ENCODE peak calls at places on chromosomes 12 and 14, in five cellular contexts. One of them, this sample, is unnamed.
A peak's percentile ranks its signal among the peaks of the same experiment; 100 is the strongest.

GRCh38 chr12:59843260-59843843 is 247.5 kb downstream of the SLC16A7 start:
- DNase-seq in naive thymus-derived CD4-positive, alpha-beta T cell: no peak
- DNase-seq in uterus: no peak
- DNase-seq in GM23248: no peak
- DNase-seq in adipocyte: no peak
- DNase-seq in this sample: no peak

GRCh38 chr14:34099630-34100029 is 148.8 kb upstream of the EGLN3 start:
- DNase-seq in naive thymus-derived CD4-positive, alpha-beta T cell: no peak
- DNase-seq in uterus: no peak
- DNase-seq in GM23248: no peak
- DNase-seq in adipocyte: no peak
- DNase-seq in this sample: no peak

GRCh38 chr14:55333785-55334485 is 62.7 kb downstream of the FBXO34 start:
- DNase-seq in naive thymus-derived CD4-positive, alpha-beta T cell: no peak
- DNase-seq in uterus: no peak
- DNase-seq in GM23248: no peak
- DNase-seq in adipocyte: peak; percentile 36
- DNase-seq in this sample: no peak

GRCh38 chr14:60789656-60790055 is 55.1 kb downstream of the MNAT1 start:
- DNase-seq in naive thymus-derived CD4-positive, alpha-beta T cell: no peak
- DNase-seq in uterus: no peak
- DNase-seq in GM23248: no peak
- DNase-seq in adipocyte: peak; percentile 19
- DNase-seq in this sample: no peak

GRCh38 chr12:70443274-70443673 is 77.2 kb downstream of the KCNMB4 start:
- DNase-seq in naive thymus-derived CD4-positive, alpha-beta T cell: no peak
- DNase-seq in uterus: no peak
- DNase-seq in GM23248: peak; percentile 12
- DNase-seq in adipocyte: peak; percentile 45
- DNase-seq in this sample: no peak

GRCh38 chr12:26712892-26713291 is 120.1 kb downstream of the ITPR2 start:
- DNase-seq in naive thymus-derived CD4-positive, alpha-beta T cell: no peak
- DNase-seq in uterus: no peak
- DNase-seq in GM23248: no peak
- DNase-seq in adipocyte: no peak
- DNase-seq in this sample: no peak

GRCh38 chr14:52790011-52790755 is 1.2 kb downstream of the GNPNAT1 start:
- DNase-seq in naive thymus-derived CD4-positive, alpha-beta T cell: no peak
- DNase-seq in uterus: no peak
- DNase-seq in GM23248: peak; percentile 33
- DNase-seq in adipocyte: no peak
- DNase-seq in this sample: no peak

GRCh38 chr14:27739657-27740156 is 1026.9 kb upstream of the FOXG1 start:
- DNase-seq in naive thymus-derived CD4-positive, alpha-beta T cell: no peak
- DNase-seq in uterus: no peak
- DNase-seq in GM23248: no peak
- DNase-seq in adipocyte: no peak
- DNase-seq in this sample: no peak

GRCh38 chr14:88023658-88024187 is 18.8 kb downstream of the GPR65 start:
- DNase-seq in naive thymus-derived CD4-positive, alpha-beta T cell: no peak
- DNase-seq in uterus: no peak
- DNase-seq in GM23248: no peak
- DNase-seq in adipocyte: no peak
- DNase-seq in this sample: no peak

GRCh38 chr14:33052899-33053400 is 114.3 kb downstream of the NPAS3 start:
- DNase-seq in naive thymus-derived CD4-positive, alpha-beta T cell: no peak
- DNase-seq in uterus: no peak
- DNase-seq in GM23248: no peak
- DNase-seq in adipocyte: no peak
- DNase-seq in this sample: peak; percentile 93

GRCh38 chr14:68535404-68536024 is 257.4 kb downstream of the ZFP36L1 start:
- DNase-seq in naive thymus-derived CD4-positive, alpha-beta T cell: no peak
- DNase-seq in uterus: no peak
- DNase-seq in GM23248: peak; percentile 94
- DNase-seq in adipocyte: peak; percentile 62
- DNase-seq in this sample: no peak

GRCh38 chr12:12528361-12529092 is 34.1 kb downstream of the DUSP16 start:
- DNase-seq in naive thymus-derived CD4-positive, alpha-beta T cell: no peak
- DNase-seq in uterus: no peak
- DNase-seq in GM23248: no peak
- DNase-seq in adipocyte: no peak
- DNase-seq in this sample: no peak

GRCh38 chr14:28308727-28309126 is 457.9 kb upstream of the FOXG1 start:
- DNase-seq in naive thymus-derived CD4-positive, alpha-beta T cell: no peak
- DNase-seq in uterus: no peak
- DNase-seq in GM23248: no peak
- DNase-seq in adipocyte: peak; percentile 75
- DNase-seq in this sample: no peak

GRCh38 chr14:69842671-69843407 is 36.4 kb upstream of the SMOC1 start:
- DNase-seq in naive thymus-derived CD4-positive, alpha-beta T cell: no peak
- DNase-seq in uterus: no peak
- DNase-seq in GM23248: no peak
- DNase-seq in adipocyte: no peak
- DNase-seq in this sample: no peak

GRCh38 chr12:93946542-93947150 is 201.7 kb upstream of the PLXNC1 start:
- DNase-seq in naive thymus-derived CD4-positive, alpha-beta T cell: no peak
- DNase-seq in uterus: no peak
- DNase-seq in GM23248: peak; percentile 82
- DNase-seq in adipocyte: no peak
- DNase-seq in this sample: no peak

GRCh38 chr14:24261256-24261968 is 1.6 kb downstream of the TGM1 start:
- DNase-seq in naive thymus-derived CD4-positive, alpha-beta T cell: no peak
- DNase-seq in uterus: no peak
- DNase-seq in GM23248: no peak
- DNase-seq in adipocyte: no peak
- DNase-seq in this sample: no peak

GRCh38 chr14:94173471-94173884 is 644 bp upstream of the PPP4R4 start:
- DNase-seq in naive thymus-derived CD4-positive, alpha-beta T cell: no peak
- DNase-seq in uterus: no peak
- DNase-seq in GM23248: no peak
- DNase-seq in adipocyte: peak; percentile 33
- DNase-seq in this sample: peak; percentile 44

GRCh38 chr12:54463034-54463433 is 10.4 kb downstream of the GTSF1 start:
- DNase-seq in naive thymus-derived CD4-positive, alpha-beta T cell: no peak
- DNase-seq in uterus: peak; percentile 44
- DNase-seq in GM23248: peak; percentile 92
- DNase-seq in adipocyte: peak; percentile 96
- DNase-seq in this sample: no peak

GRCh38 chr14:101927859-101928258 is 36.5 kb upstream of the DYNC1H1 start:
- DNase-seq in naive thymus-derived CD4-positive, alpha-beta T cell: no peak
- DNase-seq in uterus: peak; percentile 93
- DNase-seq in GM23248: peak; percentile 99
- DNase-seq in adipocyte: peak; percentile 99
- DNase-seq in this sample: no peak

GRCh38 chr14:64444984-64445845 is 20.1 kb upstream of the AKAP5 start:
- DNase-seq in naive thymus-derived CD4-positive, alpha-beta T cell: no peak
- DNase-seq in uterus: peak; percentile 46
- DNase-seq in GM23248: peak; percentile 67
- DNase-seq in adipocyte: peak; percentile 87
- DNase-seq in this sample: no peak

GRCh38 chr14:79017561-79017960 is 847.4 kb downstream of the NRXN3 start:
- DNase-seq in naive thymus-derived CD4-positive, alpha-beta T cell: no peak
- DNase-seq in uterus: no peak
- DNase-seq in GM23248: no peak
- DNase-seq in adipocyte: no peak
- DNase-seq in this sample: no peak

GRCh38 chr14:93148979-93149378 is 33.3 kb upstream of the ITPK1 start:
- DNase-seq in naive thymus-derived CD4-positive, alpha-beta T cell: no peak
- DNase-seq in uterus: no peak
- DNase-seq in GM23248: no peak
- DNase-seq in adipocyte: no peak
- DNase-seq in this sample: no peak

GRCh38 chr14:101501341-101501740 is 60.0 kb upstream of the DIO3 start:
- DNase-seq in naive thymus-derived CD4-positive, alpha-beta T cell: no peak
- DNase-seq in uterus: peak; percentile 7
- DNase-seq in GM23248: no peak
- DNase-seq in adipocyte: no peak
- DNase-seq in this sample: no peak

GRCh38 chr14:56487090-56487667 is 92.4 kb upstream of the TMEM260 start:
- DNase-seq in naive thymus-derived CD4-positive, alpha-beta T cell: no peak
- DNase-seq in uterus: no peak
- DNase-seq in GM23248: peak; percentile 43
- DNase-seq in adipocyte: peak; percentile 75
- DNase-seq in this sample: no peak

GRCh38 chr14:54440870-54441868 is at the start of gene CNIH1:
- DNase-seq in naive thymus-derived CD4-positive, alpha-beta T cell: peak; percentile 85
- DNase-seq in uterus: peak; percentile 92
- DNase-seq in GM23248: peak; percentile 98
- DNase-seq in adipocyte: peak; percentile 97
- DNase-seq in this sample: peak; percentile 90

GRCh38 chr12:4141344-4142270 is 132.0 kb upstream of the CCND2 start:
- DNase-seq in naive thymus-derived CD4-positive, alpha-beta T cell: no peak
- DNase-seq in uterus: no peak
- DNase-seq in GM23248: no peak
- DNase-seq in adipocyte: no peak
- DNase-seq in this sample: no peak

GRCh38 chr12:13661005-13661887 is 320.2 kb downstream of the GRIN2B start:
- DNase-seq in naive thymus-derived CD4-positive, alpha-beta T cell: no peak
- DNase-seq in uterus: peak; percentile 17
- DNase-seq in GM23248: peak; percentile 78
- DNase-seq in adipocyte: peak; percentile 80
- DNase-seq in this sample: peak; percentile 32

GRCh38 chr12:19778822-19779221 is 339.5 kb downstream of the AEBP2 start:
- DNase-seq in naive thymus-derived CD4-positive, alpha-beta T cell: no peak
- DNase-seq in uterus: no peak
- DNase-seq in GM23248: no peak
- DNase-seq in adipocyte: no peak
- DNase-seq in this sample: no peak

GRCh38 chr14:45786266-45786665 is 533.3 kb upstream of the MIS18BP1 start:
- DNase-seq in naive thymus-derived CD4-positive, alpha-beta T cell: no peak
- DNase-seq in uterus: no peak
- DNase-seq in GM23248: no peak
- DNase-seq in adipocyte: no peak
- DNase-seq in this sample: no peak

GRCh38 chr14:103715052-103716000 is at the start of the genes XRCC3 and ZFYVE21:
- DNase-seq in naive thymus-derived CD4-positive, alpha-beta T cell: peak; percentile 99
- DNase-seq in uterus: peak; percentile 100
- DNase-seq in GM23248: peak; percentile 100
- DNase-seq in adipocyte: peak; percentile 100
- DNase-seq in this sample: peak; percentile 97

GRCh38 chr14:103716091-103716801 is 636 bp downstream of the ZFYVE21 start:
- DNase-seq in naive thymus-derived CD4-positive, alpha-beta T cell: no peak
- DNase-seq in uterus: peak; percentile 53
- DNase-seq in GM23248: peak; percentile 75
- DNase-seq in adipocyte: peak; percentile 66
- DNase-seq in this sample: no peak

GRCh38 chr14:103713304-103714062 is 1.8 kb downstream of the XRCC3 start:
- DNase-seq in naive thymus-derived CD4-positive, alpha-beta T cell: no peak
- DNase-seq in uterus: no peak
- DNase-seq in GM23248: peak; percentile 44
- DNase-seq in adipocyte: no peak
- DNase-seq in this sample: no peak

GRCh38 chr14:103712633-103713247 is 2.5 kb downstream of the XRCC3 start:
- DNase-seq in naive thymus-derived CD4-positive, alpha-beta T cell: no peak
- DNase-seq in uterus: no peak
- DNase-seq in GM23248: no peak
- DNase-seq in adipocyte: no peak
- DNase-seq in this sample: no peak

DNA sequence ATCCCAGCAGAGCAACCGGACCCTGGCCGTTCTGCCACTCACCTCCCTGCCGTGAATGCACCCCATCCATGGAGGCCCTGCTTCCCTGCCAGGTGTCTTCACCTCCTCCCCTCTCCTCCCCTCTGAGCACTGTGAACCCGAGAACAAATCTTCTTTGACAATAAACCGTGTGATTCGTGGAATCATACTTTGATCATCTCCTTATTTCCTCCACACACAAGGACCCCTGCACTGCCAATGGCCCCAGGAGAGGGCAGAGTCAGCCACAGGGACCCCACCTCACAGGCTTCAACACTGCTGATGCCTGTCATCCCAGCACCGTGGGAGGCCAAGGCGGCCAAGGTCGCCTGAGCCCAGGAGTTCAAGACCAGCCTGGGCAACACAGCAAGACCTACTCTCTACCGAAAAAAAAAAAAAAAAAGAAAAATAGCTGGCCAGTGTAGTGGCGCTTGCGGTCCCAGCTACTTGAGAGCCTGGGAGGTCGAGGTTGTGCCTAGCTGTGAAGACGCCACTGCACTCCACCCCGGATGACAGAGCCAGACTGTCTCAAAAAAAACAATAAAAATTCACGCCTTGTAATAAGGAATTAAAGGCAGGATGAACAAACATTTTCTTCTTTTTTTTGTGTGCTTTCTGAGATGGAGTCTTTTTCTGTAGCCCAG is 1.1 kb downstream of the XRCC3 start:
- DNase-seq in naive thymus-derived CD4-positive, alpha-beta T cell: no peak
- DNase-seq in uterus: no peak
- DNase-seq in GM23248: peak; percentile 44
- DNase-seq in adipocyte: no peak
- DNase-seq in this sample: no peak
- H3K4me3 ChIP-seq in naive thymus-derived CD4-positive, alpha-beta T cell: peak overlapping the region; percentile 56
- H3K4me3 ChIP-seq in uterus: no peak overlapping the region
- H3K4me3 ChIP-seq in GM23248: peak overlapping the region; percentile 71
- H3K4me3 ChIP-seq in adipocyte: peak overlapping the region; percentile 74
- H3K4me3 ChIP-seq in this sample: peak overlapping the region; percentile 58

DNA sequence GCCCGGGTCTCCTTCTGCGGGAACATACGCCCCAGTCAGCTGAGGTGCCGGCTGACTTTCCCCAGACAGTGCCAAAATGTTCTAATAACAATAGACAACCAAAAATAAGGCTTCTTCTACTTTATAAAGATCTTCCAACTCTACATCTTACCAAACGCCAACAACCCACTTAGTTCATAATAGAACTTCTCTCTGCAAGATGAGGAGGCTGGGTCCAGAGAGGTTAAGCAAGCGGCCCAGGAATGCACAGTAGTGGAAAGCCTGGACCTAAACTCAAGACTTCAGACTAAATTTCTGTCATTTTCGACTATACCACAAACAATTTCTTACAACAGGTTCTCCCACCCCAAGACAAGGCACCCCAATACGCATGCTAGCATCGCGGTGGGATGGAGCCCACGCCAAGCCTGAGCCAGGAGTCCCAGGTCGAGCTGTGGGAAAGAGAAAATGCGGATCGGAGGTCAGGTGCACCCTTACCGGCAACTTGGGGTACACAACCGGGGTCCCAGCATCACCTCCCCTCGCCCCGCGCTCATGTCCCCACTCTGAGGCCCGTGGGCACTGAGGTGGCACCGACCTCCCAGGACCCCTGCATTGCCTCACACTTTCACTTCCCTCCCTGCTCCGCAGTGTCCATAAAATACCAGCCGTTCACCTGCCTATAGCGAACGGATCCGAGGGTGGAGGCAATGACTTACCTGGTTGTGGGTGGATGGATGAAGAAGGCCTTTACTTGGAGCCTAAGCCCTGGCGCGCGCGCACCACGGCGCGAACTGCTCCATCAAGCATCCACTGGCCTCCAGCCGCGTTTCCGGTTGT is 42.1 kb upstream of the TBX5 start:
- DNase-seq in naive thymus-derived CD4-positive, alpha-beta T cell: no peak
- DNase-seq in uterus: no peak
- DNase-seq in GM23248: no peak
- DNase-seq in adipocyte: no peak
- DNase-seq in this sample: no peak
- H3K27me3 ChIP-seq in naive thymus-derived CD4-positive, alpha-beta T cell: peaks cover 3% of the 10 kb centered on the region
- H3K27me3 ChIP-seq in uterus: no peaks in the 10 kb centered on the region
- H3K27me3 ChIP-seq in GM23248: peaks cover 11% of the 10 kb centered on the region
- H3K27me3 ChIP-seq in adipocyte: peaks cover 69% of the 10 kb centered on the region
- H3K27me3 ChIP-seq in this sample: no peaks in the 10 kb centered on the region

GRCh38 chr14:95188372-95188771 is 31.0 kb upstream of the DICER1 start:
- DNase-seq in naive thymus-derived CD4-positive, alpha-beta T cell: no peak
- DNase-seq in uterus: no peak
- DNase-seq in GM23248: no peak
- DNase-seq in adipocyte: no peak
- DNase-seq in this sample: no peak
- H3K4me1 ChIP-seq in naive thymus-derived CD4-positive, alpha-beta T cell: no peaks in the 10 kb centered on the region
- H3K4me1 ChIP-seq in uterus: no peaks in the 10 kb centered on the region
- H3K4me1 ChIP-seq in GM23248: peaks cover 2% of the 10 kb centered on the region
- H3K4me1 ChIP-seq in adipocyte: peaks cover 28% of the 10 kb centered on the region
- H3K4me1 ChIP-seq in this sample: no peaks in the 10 kb centered on the region

GRCh38 chr14:85943187-85943586 is 413.2 kb downstream of the FLRT2 start:
- DNase-seq in naive thymus-derived CD4-positive, alpha-beta T cell: no peak
- DNase-seq in uterus: no peak
- DNase-seq in GM23248: no peak
- DNase-seq in adipocyte: no peak
- DNase-seq in this sample: no peak
- H3K4me3 ChIP-seq in naive thymus-derived CD4-positive, alpha-beta T cell: no peak overlapping the region
- H3K4me3 ChIP-seq in uterus: no peak overlapping the region
- H3K4me3 ChIP-seq in GM23248: no peak overlapping the region
- H3K4me3 ChIP-seq in adipocyte: no peak overlapping the region
- H3K4me3 ChIP-seq in this sample: no peak overlapping the region

This sample was measured in HAP-1.